ENCODE peak calls at places on chromosome 2, in seven cellular contexts. P is Peyer's patch, L is right lobe of liver, X is pancreas, O is foreskin fibroblast, W is HFF-Myc, Q is sigmoid colon. H is an unnamed sample.

GRCh38 chr2:197356136-197356535 is 45.6 kb upstream of the ANKRD44 start:
- DNase-seq in P (no peak), L (no peak), X (no peak), O (peak; percentile 12), W (no peak), Q (no peak), H (no peak)

GRCh38 chr2:88187038-88187676 is 17.0 kb downstream of the THNSL2 start:
- DNase-seq in P (peak; percentile 90), L (peak; percentile 85), X (peak; percentile 31), O (peak; percentile 55), W (peak; percentile 22), Q (peak; percentile 81), H (no peak)

GRCh38 chr2:120751553-120751952 is 15.9 kb downstream of the GLI2 start:
- DNase-seq in P (no peak), L (peak; percentile 3), X (no peak), O (no peak), W (no peak), Q (no peak), H (no peak)

GRCh38 chr2:182915369-182916326 is 49.2 kb upstream of the FRZB start:
- DNase-seq in P (no peak), L (no peak), X (no peak), O (peak; percentile 84), W (peak; percentile 42), Q (no peak), H (no peak)

GRCh38 chr2:44277541-44277940 is 2.3 kb downstream of the SLC3A1 start:
- DNase-seq in P (peak; percentile 53), L (no peak), X (no peak), O (no peak), W (no peak), Q (no peak), H (no peak)

GRCh38 chr2:71609958-71610357 is 156.6 kb downstream of the DYSF start:
- DNase-seq in P (no peak), L (no peak), X (no peak), O (peak; percentile 45), W (no peak), Q (peak; percentile 32), H (no peak)

GRCh38 chr2:202831241-202831997 is 40.1 kb downstream of the ICA1L start:
- DNase-seq in P (peak; percentile 55), L (peak; percentile 56), X (peak; percentile 23), O (peak; percentile 74), W (peak; percentile 70), Q (no peak), H (peak; percentile 19)

GRCh38 chr2:73896362-73897239 is 3.8 kb downstream of the ACTG2 start:
- DNase-seq in P (peak; percentile 53), L (no peak), X (no peak), O (peak; percentile 91), W (peak; percentile 85), Q (peak; percentile 59), H (peak; percentile 25)

GRCh38 chr2:204544961-204545860 is at the start of gene PARD3B:
- DNase-seq in P (peak; percentile 68), L (peak; percentile 70), X (peak; percentile 65), O (peak; percentile 87), W (no peak), Q (peak; percentile 78), H (no peak)

GRCh38 chr2:222655406-222655747 is 515 bp downstream of the FARSB start:
- DNase-seq in P (no peak), L (no peak), X (no peak), O (peak; percentile 47), W (no peak), Q (no peak), H (no peak)

GRCh38 chr2:46079996-46080560 is 217.1 kb upstream of the EPAS1 start:
- DNase-seq in P (no peak), L (no peak), X (no peak), O (no peak), W (no peak), Q (no peak), H (no peak)

GRCh38 chr2:10303634-10304378 is 1.1 kb downstream of the HPCAL1 start:
- DNase-seq in P (peak; percentile 70), L (peak; percentile 57), X (peak; percentile 40), O (peak; percentile 80), W (no peak), Q (no peak), H (peak; percentile 36)

GRCh38 chr2:234544659-234545611 is 48.1 kb upstream of the ARL4C start:
- DNase-seq in P (peak; percentile 85), L (peak; percentile 68), X (peak; percentile 30), O (peak; percentile 78), W (peak; percentile 19), Q (peak; percentile 76), H (peak; percentile 75)

GRCh38 chr2:209577376-209578357 is 153.8 kb downstream of the MAP2 start:
- DNase-seq in P (no peak), L (no peak), X (no peak), O (peak; percentile 40), W (no peak), Q (no peak), H (no peak)

GRCh38 chr2:19416784-19417684 is 58.6 kb upstream of the OSR1 start:
- DNase-seq in P (no peak), L (no peak), X (no peak), O (no peak), W (no peak), Q (no peak), H (no peak)

GRCh38 chr2:151423760-151424159 is 14.1 kb downstream of the RIF1 start:
- DNase-seq in P (no peak), L (no peak), X (no peak), O (no peak), W (no peak), Q (no peak), H (no peak)

GRCh38 chr2:12717988-12718661 is 1.4 kb downstream of the TRIB2 start:
- DNase-seq in P (peak; percentile 67), L (no peak), X (no peak), O (peak; percentile 62), W (no peak), Q (peak; percentile 75), H (peak; percentile 37)

GRCh38 chr2:129759186-129760010 is 220.1 kb upstream of the RAB6C start:
- DNase-seq in P (no peak), L (no peak), X (no peak), O (no peak), W (no peak), Q (no peak), H (peak; percentile 9)

GRCh38 chr2:68487773-68488355 is 20.5 kb downstream of the APLF start:
- DNase-seq in P (no peak), L (no peak), X (no peak), O (peak; percentile 36), W (no peak), Q (no peak), H (no peak)

GRCh38 chr2:160087854-160088745 is 25.7 kb upstream of the PLA2R1 start:
- DNase-seq in P (no peak), L (no peak), X (no peak), O (peak; percentile 29), W (no peak), Q (no peak), H (no peak)

GRCh38 chr2:58870704-58871103 is 629.6 kb upstream of the FANCL start:
- DNase-seq in P (no peak), L (no peak), X (no peak), O (peak; percentile 6), W (no peak), Q (no peak), H (no peak)

DNA sequence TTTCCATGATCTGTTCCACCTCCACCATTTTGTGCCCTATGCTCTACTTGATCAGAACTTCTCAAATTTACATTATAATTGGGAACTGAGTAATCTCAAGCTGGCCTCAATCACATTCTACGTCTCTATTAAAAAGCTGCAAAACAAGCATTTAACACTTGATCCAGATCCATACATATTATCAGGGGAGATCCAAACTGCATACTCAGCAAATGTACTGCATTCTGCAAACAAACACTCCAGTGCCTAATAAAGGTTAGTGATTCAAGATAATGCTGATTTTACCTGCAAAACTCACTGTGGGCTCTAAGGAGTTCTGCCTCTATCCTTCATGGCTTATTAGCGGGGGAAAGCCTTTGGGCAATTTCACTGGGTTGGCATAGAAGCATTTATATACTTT is 40.3 kb downstream of the GALNT14 start:
- DNase-seq in P (no peak), L (no peak), X (no peak), O (no peak), W (no peak), Q (no peak), H (no peak)
- TF ChIP-seq CTCF in P (no peak), L (no peak), X (no peak), O (no peak), W (no peak), Q (no peak), H (no peak)

GRCh38 chr2:241066893-241067341 is 35.2 kb downstream of the MTERF4 start:
- DNase-seq in P (no peak), L (no peak), X (no peak), O (peak; percentile 29), W (no peak), Q (peak; percentile 64), H (no peak)
- TF ChIP-seq CTCF in P (no peak), L (no peak), X (no peak), O (no peak), W (no peak), Q (no peak), H (no peak)

GRCh38 chr2:134194519-134194918 is 59.4 kb upstream of the MGAT5 start:
- DNase-seq in P (no peak), L (no peak), X (no peak), O (no peak), W (no peak), Q (no peak), H (no peak)

GRCh38 chr2:134195341-134195740 is 58.5 kb upstream of the MGAT5 start:
- DNase-seq in P (no peak), L (no peak), X (no peak), O (no peak), W (no peak), Q (no peak), H (no peak)

GRCh38 chr2:134193006-134193405 is 60.9 kb upstream of the MGAT5 start:
- DNase-seq in P (no peak), L (no peak), X (no peak), O (peak; percentile 83), W (peak; percentile 17), Q (no peak), H (no peak)

GRCh38 chr2:134191835-134192234 is 62.0 kb upstream of the MGAT5 start:
- DNase-seq in P (no peak), L (no peak), X (no peak), O (no peak), W (no peak), Q (no peak), H (no peak)

GRCh38 chr2:134193774-134194173 is 60.1 kb upstream of the MGAT5 start:
- DNase-seq in P (no peak), L (no peak), X (no peak), O (no peak), W (no peak), Q (no peak), H (no peak)
- TF ChIP-seq CTCF in P (no peak), L (no peak), X (no peak), O (no peak), W (no peak), Q (no peak), H (no peak)

DNA sequence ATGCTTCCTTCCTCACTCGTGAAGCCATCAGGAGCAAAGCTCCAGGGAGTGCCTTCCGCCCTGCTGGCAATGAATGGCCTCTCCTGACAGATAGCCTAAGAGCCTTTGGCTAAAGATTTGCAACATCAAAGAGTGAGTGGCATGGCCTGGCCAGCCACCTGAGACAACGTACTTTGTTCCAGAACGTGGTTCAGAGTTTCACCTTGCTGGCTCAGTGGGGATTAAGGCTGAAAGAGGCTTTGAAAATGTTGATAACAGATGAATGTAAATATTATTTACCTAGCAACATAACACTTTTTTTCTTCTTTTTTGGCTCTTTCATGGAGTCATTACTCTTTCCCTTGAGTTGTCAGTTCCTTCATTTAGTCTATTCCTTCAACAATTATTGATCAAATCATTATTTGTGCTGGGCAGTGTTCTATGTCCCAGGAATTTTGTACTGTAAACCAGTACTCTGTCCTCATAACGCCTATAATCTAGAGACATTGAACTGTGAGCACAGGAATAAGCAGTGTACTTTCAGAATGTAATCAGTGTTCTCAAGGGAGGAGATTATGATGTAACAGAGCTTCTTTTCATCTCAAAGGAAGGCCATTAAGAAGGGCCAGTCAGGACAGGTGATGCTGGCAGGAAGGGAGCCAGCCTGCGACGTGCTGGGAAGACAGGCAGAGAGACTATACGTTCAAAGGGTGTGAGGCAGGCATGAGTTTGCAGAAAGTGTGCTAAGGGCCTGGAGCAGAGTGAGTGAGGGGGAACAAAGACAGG is 59.4 kb upstream of the SH3RF3 start:
- DNase-seq in P (peak; percentile 72), L (no peak), X (no peak), O (no peak), W (no peak), Q (no peak), H (no peak)
- TF ChIP-seq CTCF in P (peak; percentile 16), L (no peak), X (no peak), O (no peak), W (no peak), Q (no peak), H (no peak)

H was measured in natural killer cell.